ENCODE peak calls at places on chromosomes 1 and 21, in four cellular contexts. X, F, B and V are unnamed samples.

GRCh38 chr21:42839271-42840231 is 39.8 kb downstream of the WDR4 start:
- DNase-seq in X (no peak), B (no peak), F (no peak), V (no peak)

GRCh38 chr1:95369985-95370670 is 136.1 kb downstream of the RWDD3 start:
- DNase-seq in B (no peak), X (no peak), F (no peak), V (no peak)

GRCh38 chr1:159040206-159040605 is 30.5 kb downstream of the IFI16 start:
- DNase-seq in F (no peak), B (no peak), X (peak), V (no peak)

GRCh38 chr1:42983253-42983652 is 24.6 kb upstream of the SLC2A1 start:
- DNase-seq in B (no peak), F (no peak), X (no peak), V (no peak)

GRCh38 chr1:241475688-241476087 is 43.9 kb downstream of the FH start:
- DNase-seq in X (peak), F (no peak), B (no peak), V (no peak)

GRCh38 chr1:25062621-25063255 is 132.7 kb upstream of the RUNX3 start:
- DNase-seq in F (no peak), B (no peak), X (no peak), V (no peak)

GRCh38 chr1:159746676-159747075 is 32.3 kb upstream of the CRP start:
- DNase-seq in F (no peak), X (no peak), B (no peak), V (no peak)

GRCh38 chr1:182715531-182715930 is 31.1 kb upstream of the RGS8 start:
- DNase-seq in X (no peak), B (no peak), F (no peak), V (no peak)

GRCh38 chr1:221759436-221759835 is 17.5 kb upstream of the DUSP10 start:
- DNase-seq in X (peak), F (no peak), B (no peak), V (no peak)

GRCh38 chr1:178727014-178727895 is 2.2 kb downstream of the RALGPS2 start:
- DNase-seq in F (no peak), X (peak), B (peak), V (no peak)

GRCh38 chr1:228362141-228362883 is 44.3 kb downstream of the TRIM11 start:
- DNase-seq in X (no peak), F (no peak), B (no peak), V (no peak)

GRCh38 chr1:9687876-9688582 is 36.5 kb downstream of the PIK3CD start:
- DNase-seq in F (no peak), B (peak), X (peak), V (no peak)

GRCh38 chr1:55612988-55613387 is 397.8 kb upstream of the USP24 start:
- DNase-seq in B (no peak), X (peak), F (no peak), V (no peak)

GRCh38 chr1:171455967-171456366 is 29.4 kb upstream of the PRRC2C start:
- DNase-seq in X (no peak), F (no peak), B (no peak), V (no peak)

GRCh38 chr1:192544983-192545393 is 30.6 kb upstream of the RGS1 start:
- DNase-seq in F (no peak), B (no peak), X (peak), V (no peak)

GRCh38 chr1:84946631-84947030 is 50.3 kb downstream of the MCOLN2 start:
- DNase-seq in B (no peak), X (peak), F (no peak), V (no peak)

GRCh38 chr1:13797397-13797796 is 97.4 kb downstream of the PRDM2 start:
- DNase-seq in B (no peak), F (no peak), X (no peak), V (no peak)

GRCh38 chr1:207362962-207363858 is 41.7 kb downstream of the CD55 start:
- DNase-seq in X (peak), B (no peak), F (no peak), V (no peak)

GRCh38 chr1:229094476-229095311 is 176.2 kb upstream of the RAB4A start:
- DNase-seq in B (no peak), X (peak), F (no peak), V (no peak)

GRCh38 chr1:204506091-204506968 is 9.9 kb upstream of the MDM4 start:
- DNase-seq in X (peak), F (peak), B (peak), V (peak)

GRCh38 chr1:41613646-41614592 is 129.4 kb upstream of the EDN2 start:
- DNase-seq in X (peak), B (no peak), F (no peak), V (no peak)

GRCh38 chr1:60281360-60281932 is 207.9 kb upstream of the C1orf87 start:
- DNase-seq in X (peak), B (peak), F (peak), V (no peak)

GRCh38 chr1:158943059-158943458 is 11.7 kb downstream of the PYHIN1 start:
- DNase-seq in B (no peak), X (no peak), F (no peak), V (no peak)

GRCh38 chr1:1063945-1064831 is 9.9 kb downstream of the RNF223 start:
- DNase-seq in B (no peak), X (peak), F (peak), V (peak)

GRCh38 chr1:57034713-57035112 is 68.9 kb upstream of the C8B start:
- DNase-seq in F (no peak), X (no peak), B (no peak), V (no peak)

GRCh38 chr1:10283318-10283984 is 73.1 kb downstream of the KIF1B start:
- DNase-seq in B (no peak), F (no peak), X (peak), V (no peak)

GRCh38 chr1:217924924-217925323 is 293.8 kb downstream of the SPATA17 start:
- DNase-seq in B (no peak), F (no peak), X (peak), V (no peak)

GRCh38 chr1:145872421-145872891 is 13.2 kb downstream of the ANKRD35 start:
- DNase-seq in B (no peak), X (no peak), F (no peak), V (no peak)

GRCh38 chr1:7878027-7878426 is 25.2 kb upstream of the UTS2 start:
- DNase-seq in F (no peak), X (no peak), B (no peak), V (no peak)

GRCh38 chr1:20720631-20721051 is 2.8 kb upstream of the KIF17 start:
- DNase-seq in X (no peak), B (no peak), F (no peak), V (no peak)

GRCh38 chr1:31434101-31434871 is 21.3 kb downstream of the SERINC2 start:
- DNase-seq in B (no peak), F (no peak), X (no peak), V (no peak)

GRCh38 chr1:155961937-155962336 is 16.4 kb downstream of the ARHGEF2 start:
- DNase-seq in X (peak), B (no peak), F (peak), V (peak)
- H3K9ac ChIP-seq in X (peak), B (no peak), F (peak), V (peak)

DNA sequence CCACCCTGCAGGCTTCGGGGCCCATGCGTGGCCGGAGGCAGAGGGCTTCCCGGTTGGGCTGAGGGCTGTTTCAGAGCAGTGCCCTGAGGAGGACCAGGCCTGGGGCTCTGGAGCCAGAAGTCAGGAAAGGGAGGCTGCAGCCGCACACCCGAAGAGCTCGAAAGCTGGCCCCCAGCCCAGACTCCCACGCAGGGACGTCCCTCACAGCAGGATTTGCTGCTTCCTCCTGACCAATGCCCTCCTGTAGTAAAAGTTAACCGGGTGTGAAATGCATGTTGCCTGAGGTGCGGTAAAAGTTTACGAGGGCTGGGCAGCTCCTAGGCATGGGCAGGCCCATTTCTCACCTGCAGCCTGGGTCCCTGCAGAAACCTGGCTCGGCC is 101.5 kb upstream of the ARHGEF16 start:
- DNase-seq in B (no peak), F (no peak), X (peak), V (no peak)
- H3K27ac ChIP-seq in B (peak), F (no peak), X (no peak), V (no peak)

DNA sequence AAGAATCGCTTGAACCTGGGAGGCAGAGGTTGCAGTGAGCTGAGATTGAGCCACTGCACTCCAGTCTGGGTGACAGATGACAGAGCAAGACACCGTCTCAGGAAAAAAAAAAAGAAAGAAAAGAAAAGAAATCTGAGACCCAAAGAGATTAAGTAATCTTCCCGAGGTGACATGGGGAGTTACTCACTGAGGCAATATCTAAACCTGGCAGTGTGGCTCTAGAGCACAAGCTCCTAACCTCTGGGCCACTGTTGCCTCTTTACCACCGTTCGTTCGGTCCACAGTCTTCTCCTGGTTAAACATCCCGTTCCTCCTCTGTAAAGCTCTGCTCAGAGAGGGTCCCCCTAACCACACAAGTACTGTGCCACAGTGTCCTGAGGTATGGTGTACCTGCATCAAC is 1.5 kb downstream of the HMGCL start:
- DNase-seq in X (no peak), F (no peak), B (no peak), V (no peak)
- H3K4me3 ChIP-seq in X (peak), F (peak), B (peak), V (no peak)

GRCh38 chr1:3775248-3775497 is 2.6 kb downstream of the SMIM1 start:
- DNase-seq in X (no peak), F (no peak), B (no peak), V (no peak)

GRCh38 chr1:3776231-3777030 is 3.9 kb downstream of the SMIM1 start:
- DNase-seq in F (no peak), X (no peak), B (no peak), V (no peak)

GRCh38 chr1:3774503-3775247 is 2.1 kb downstream of the SMIM1 start:
- DNase-seq in F (no peak), B (no peak), X (peak), V (no peak)

GRCh38 chr1:3777078-3777547 is 4.6 kb downstream of the SMIM1 start:
- DNase-seq in X (no peak), B (no peak), F (no peak), V (no peak)

DNA sequence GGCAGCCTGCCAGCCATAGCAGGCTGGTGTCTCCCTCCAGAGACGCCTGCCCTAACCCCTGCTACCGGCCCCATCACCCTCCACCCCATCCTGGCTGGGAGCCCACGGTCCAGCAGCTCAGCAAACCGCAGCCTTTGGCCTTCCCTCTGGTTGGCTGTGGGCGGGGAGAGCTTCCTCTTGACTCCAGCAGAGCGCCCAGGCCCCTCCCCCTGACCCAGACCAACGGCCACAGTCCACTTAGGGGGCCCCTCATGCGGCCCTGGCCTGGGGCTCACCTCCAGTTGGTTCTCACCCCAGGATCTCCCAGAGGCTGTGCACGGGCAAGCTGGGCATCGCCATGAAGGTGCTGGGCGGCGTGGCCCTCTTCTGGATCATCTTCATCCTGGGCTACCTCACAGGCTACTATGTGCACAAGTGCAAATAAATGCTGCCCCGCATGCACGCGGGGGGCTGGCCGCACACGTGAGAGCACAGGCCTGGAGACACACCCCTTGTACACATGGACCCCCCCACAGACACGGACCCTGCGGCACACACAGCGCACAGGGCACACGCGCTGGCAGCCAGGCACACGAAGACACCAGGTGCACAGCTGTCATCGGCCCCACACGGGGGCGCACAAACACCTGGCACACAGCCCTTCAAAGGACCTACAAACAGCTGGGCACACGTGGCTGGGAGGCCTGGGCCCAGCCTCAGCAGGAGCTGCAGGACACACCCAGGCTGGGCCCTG is 3.1 kb downstream of the SMIM1 start:
- DNase-seq in X (peak), F (peak), B (no peak), V (peak)
- H3K9ac ChIP-seq in X (peak), F (peak), B (peak), V (no peak)